ENCODE peak calls at places on chromosomes 11 and 22, in ten cellular contexts. L is PC-3, U is neural progenitor cell, B is H9, K is fibroblast of lung, M is IMR-90, C is HCT116, Q is PC-9, G is SK-N-SH, A is GM23248. S is an unnamed sample. For H4K20me1 and H3K27me3, the result is how much of the 10 kb centered on the place peaks cover.

GRCh38 chr22:36510966-36511881 is 4.4 kb upstream of the FOXRED2 start:
- DNase-seq in A (peak), L (peak), G (peak), K (peak), M (peak), C (no peak), U (peak), B (peak), Q (no peak), S (peak)

GRCh38 chr22:43162412-43163150 is 11.2 kb downstream of the TSPO start:
- DNase-seq in Q (no peak), B (no peak), A (no peak), M (no peak), G (no peak), K (no peak), L (no peak), U (no peak), C (no peak), S (peak)

GRCh38 chr22:16559056-16559955 is 33.3 kb downstream of the CCT8L2 start:
- DNase-seq in Q (no peak), C (no peak), U (no peak), K (no peak), B (no peak), M (no peak), A (no peak), L (no peak), G (no peak), S (no peak)

GRCh38 chr11:120126543-120126942 is 11.4 kb downstream of the TRIM29 start:
- DNase-seq in U (no peak), L (no peak), C (no peak), B (no peak), M (no peak), G (no peak), K (no peak), Q (no peak), A (no peak), S (no peak)

GRCh38 chr22:50010676-50011446 is 1.7 kb downstream of the IL17REL start:
- DNase-seq in K (no peak), M (no peak), G (no peak), B (peak), A (no peak), Q (no peak), L (no peak), U (no peak), C (no peak), S (peak)

GRCh38 chr22:33400061-33400840 is 342.1 kb upstream of the SYN3 start:
- DNase-seq in G (no peak), K (no peak), A (no peak), M (no peak), C (no peak), Q (no peak), B (no peak), L (no peak), U (no peak), S (no peak)

GRCh38 chr11:109641549-109641948 is 219.6 kb downstream of the C11orf87 start:
- DNase-seq in Q (no peak), B (peak), L (peak), A (peak), G (no peak), M (peak), K (peak), C (no peak), U (peak), S (no peak)

GRCh38 chr11:86167499-86168161 is 76.9 kb upstream of the EED start:
- DNase-seq in U (no peak), M (no peak), Q (peak), L (peak), G (no peak), B (no peak), K (peak), C (no peak), A (no peak), S (no peak)

GRCh38 chr22:49877642-49878041 is 24.0 kb downstream of the ZBED4 start:
- DNase-seq in K (no peak), G (no peak), U (no peak), C (no peak), L (no peak), B (no peak), A (no peak), M (no peak), Q (no peak), S (no peak)

GRCh38 chr11:19320764-19321163 is 80.0 kb upstream of the E2F8 start:
- DNase-seq in U (no peak), Q (no peak), B (no peak), L (no peak), K (no peak), M (no peak), A (no peak), G (no peak), C (no peak), S (no peak)

GRCh38 chr11:70399681-70400112 is 1.4 kb downstream of the CTTN start:
- DNase-seq in Q (peak), C (peak), U (peak), L (peak), A (peak), B (peak), M (peak), G (peak), K (peak), S (peak)

GRCh38 chr11:59358020-59358419 is 675 bp upstream of the OR5AN1 start:
- DNase-seq in L (no peak), M (no peak), U (no peak), K (no peak), Q (no peak), B (no peak), C (no peak), G (no peak), A (no peak), S (no peak)

GRCh38 chr22:39530692-39531331 is 1.7 kb downstream of the RPS19BP1 start:
- DNase-seq in A (peak), L (peak), U (peak), Q (peak), C (no peak), G (peak), B (no peak), K (peak), M (peak), S (peak)

GRCh38 chr11:3132271-3132781 is 32.8 kb downstream of the OSBPL5 start:
- DNase-seq in L (no peak), A (no peak), M (no peak), K (no peak), C (no peak), B (no peak), G (no peak), Q (no peak), U (no peak), S (peak)

GRCh38 chr11:73414977-73415492 is 38.8 kb downstream of the RELT start:
- DNase-seq in C (no peak), M (peak), G (no peak), U (no peak), Q (no peak), L (no peak), K (no peak), A (peak), B (no peak), S (peak)

GRCh38 chr11:104534268-104534667 is 364.0 kb downstream of the CASP12 start:
- DNase-seq in L (peak), C (no peak), G (no peak), M (peak), B (no peak), Q (peak), A (no peak), U (no peak), K (peak), S (no peak)

GRCh38 chr11:70466154-70466553 is 67.8 kb downstream of the CTTN start:
- DNase-seq in B (no peak), K (no peak), A (peak), M (peak), U (no peak), C (no peak), Q (no peak), G (no peak), L (peak), S (no peak)

GRCh38 chr22:46652930-46653331 is 32.7 kb downstream of the GRAMD4 start:
- DNase-seq in K (peak), C (no peak), M (peak), U (no peak), Q (no peak), A (no peak), B (no peak), G (no peak), L (no peak), S (peak)

GRCh38 chr11:106389096-106389495 is 311.6 kb downstream of the AASDHPPT start:
- DNase-seq in U (no peak), C (no peak), K (peak), Q (peak), A (peak), M (peak), G (no peak), B (no peak), L (peak), S (no peak)

GRCh38 chr11:73416711-73417265 is 40.6 kb downstream of the RELT start:
- DNase-seq in G (no peak), Q (no peak), A (peak), M (peak), B (no peak), K (peak), L (no peak), U (no peak), C (no peak), S (no peak)

GRCh38 chr11:128324051-128324481 is 263.3 kb downstream of the ETS1 start:
- DNase-seq in B (no peak), K (no peak), G (no peak), U (no peak), Q (no peak), L (no peak), C (no peak), A (no peak), M (no peak), S (no peak)

GRCh38 chr11:122727101-122727929 is 71.8 kb downstream of the UBASH3B start:
- DNase-seq in L (no peak), B (no peak), U (peak), K (no peak), A (peak), C (no peak), M (no peak), G (peak), Q (no peak), S (peak)
- H2AFZ ChIP-seq in L (no peak), B (no peak), U (no peak), K (no peak), A (peak), C (no peak), M (no peak), G (no peak), Q (no peak), S (peak)

GRCh38 chr11:96978751-96979150 is 588.9 kb downstream of the JRKL start:
- DNase-seq in U (no peak), B (no peak), L (no peak), G (no peak), Q (no peak), M (no peak), C (no peak), A (no peak), K (no peak), S (no peak)
- H4K20me1 ChIP-seq in U (under half), B (under half), L (under half), G (under half), Q (under half), M (under half), C (under half), A (under half), K (under half), S (under half)

GRCh38 chr11:61581030-61581928 is at the start of gene SYT7:
- DNase-seq in B (peak), L (peak), C (peak), M (peak), A (peak), U (peak), G (peak), Q (peak), K (peak), S (peak)
- H3K27me3 ChIP-seq in B (under half), L (under half), C (under half), M (half or more), A (under half), U (half or more), G (under half), Q (under half), K (under half), S (under half)

DNA sequence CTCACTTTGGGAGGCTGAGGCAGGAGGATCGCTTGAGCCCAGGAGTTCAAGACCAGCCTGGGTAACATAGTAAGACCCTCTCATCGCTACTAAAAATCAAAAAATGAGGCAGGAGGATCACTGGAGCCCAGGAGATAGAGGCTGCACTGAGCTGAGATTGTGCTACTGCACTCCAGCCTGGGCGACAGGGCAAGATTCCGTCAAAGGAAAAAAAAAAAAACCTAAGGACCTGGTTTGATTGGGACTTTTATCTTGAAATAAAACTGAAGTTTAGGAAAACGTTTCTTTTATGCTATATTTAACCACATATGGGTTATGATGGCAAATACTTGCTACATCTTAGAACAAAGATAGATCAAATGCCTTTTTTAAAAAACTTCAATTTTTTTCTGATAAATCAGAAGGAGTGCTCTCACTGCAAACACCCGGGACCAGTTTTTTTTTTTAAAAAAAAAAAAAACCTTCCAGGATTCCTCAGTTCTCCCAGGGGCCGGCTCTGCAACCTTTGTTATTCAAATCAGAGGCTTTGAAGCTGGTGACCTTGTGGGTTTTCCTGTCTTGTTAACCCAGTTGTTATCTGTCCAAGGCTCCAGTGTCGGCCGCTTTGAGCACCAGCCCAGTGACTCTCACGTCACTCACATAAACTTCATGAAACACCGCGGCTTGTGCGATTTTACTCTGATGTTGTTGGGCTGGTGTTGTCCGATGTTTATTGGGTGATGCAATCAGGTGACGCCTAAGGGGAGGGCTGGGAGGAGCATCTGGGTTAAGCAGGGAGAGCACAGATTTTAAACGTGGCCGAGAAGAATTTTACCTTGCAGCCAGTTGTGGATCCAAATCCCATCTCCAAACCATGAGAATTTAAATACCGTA is 24.7 kb upstream of the SLC22A12 start:
- DNase-seq in K (peak), C (peak), B (peak), Q (peak), M (peak), A (peak), U (peak), L (peak), G (peak), S (peak)
- H2AFZ ChIP-seq in K (peak), C (peak), B (peak), Q (peak), M (peak), A (peak), U (peak), L (peak), G (peak), S (no peak)

GRCh38 chr22:40877488-40877887 is 15.6 kb upstream of the DNAJB7 start:
- DNase-seq in A (no peak), Q (no peak), C (no peak), M (no peak), U (no peak), L (no peak), K (no peak), B (no peak), G (no peak), S (no peak)

GRCh38 chr22:40874016-40874415 is 12.1 kb upstream of the DNAJB7 start:
- DNase-seq in Q (no peak), U (no peak), C (no peak), A (no peak), G (no peak), K (no peak), L (no peak), B (no peak), M (no peak), S (no peak)

GRCh38 chr22:40878937-40879336 is 17.0 kb upstream of the DNAJB7 start:
- DNase-seq in Q (no peak), M (no peak), U (no peak), L (no peak), C (no peak), G (no peak), B (no peak), K (no peak), A (no peak), S (no peak)

GRCh38 chr22:40875111-40875510 is 13.2 kb upstream of the DNAJB7 start:
- DNase-seq in A (no peak), Q (no peak), B (no peak), M (no peak), U (no peak), C (no peak), L (no peak), K (no peak), G (no peak), S (no peak)
- H4K20me1 ChIP-seq in A (under half), Q (under half), B (under half), M (under half), U (under half), C (under half), L (under half), K (under half), G (under half), S (under half)

DNA sequence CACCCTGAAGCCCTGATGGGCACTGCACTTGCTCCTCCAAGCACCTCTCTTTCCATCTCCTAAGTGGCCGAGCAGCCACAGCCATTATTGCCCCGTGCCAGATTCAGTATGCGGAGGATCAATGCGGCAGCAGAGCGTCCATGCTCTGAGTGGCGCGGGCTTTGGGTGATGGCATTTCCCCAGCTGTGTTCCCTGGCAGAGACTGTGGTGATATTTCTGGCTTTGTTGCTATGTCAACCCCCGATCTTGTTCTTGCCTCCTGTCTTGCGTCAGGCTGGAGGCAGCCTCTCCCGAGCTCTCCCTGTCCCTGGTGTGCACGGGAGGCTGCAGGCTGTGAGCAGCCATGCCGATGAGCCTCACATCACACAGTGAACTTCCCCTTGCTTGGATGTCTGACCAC is 1018.6 kb downstream of the TBC1D22A start:
- DNase-seq in L (no peak), Q (no peak), A (no peak), G (no peak), C (no peak), K (no peak), U (no peak), M (no peak), B (no peak), S (no peak)
- H3K27me3 ChIP-seq in L (under half), Q (under half), A (under half), G (under half), C (under half), K (under half), U (under half), M (under half), B (under half), S (under half)

DNA sequence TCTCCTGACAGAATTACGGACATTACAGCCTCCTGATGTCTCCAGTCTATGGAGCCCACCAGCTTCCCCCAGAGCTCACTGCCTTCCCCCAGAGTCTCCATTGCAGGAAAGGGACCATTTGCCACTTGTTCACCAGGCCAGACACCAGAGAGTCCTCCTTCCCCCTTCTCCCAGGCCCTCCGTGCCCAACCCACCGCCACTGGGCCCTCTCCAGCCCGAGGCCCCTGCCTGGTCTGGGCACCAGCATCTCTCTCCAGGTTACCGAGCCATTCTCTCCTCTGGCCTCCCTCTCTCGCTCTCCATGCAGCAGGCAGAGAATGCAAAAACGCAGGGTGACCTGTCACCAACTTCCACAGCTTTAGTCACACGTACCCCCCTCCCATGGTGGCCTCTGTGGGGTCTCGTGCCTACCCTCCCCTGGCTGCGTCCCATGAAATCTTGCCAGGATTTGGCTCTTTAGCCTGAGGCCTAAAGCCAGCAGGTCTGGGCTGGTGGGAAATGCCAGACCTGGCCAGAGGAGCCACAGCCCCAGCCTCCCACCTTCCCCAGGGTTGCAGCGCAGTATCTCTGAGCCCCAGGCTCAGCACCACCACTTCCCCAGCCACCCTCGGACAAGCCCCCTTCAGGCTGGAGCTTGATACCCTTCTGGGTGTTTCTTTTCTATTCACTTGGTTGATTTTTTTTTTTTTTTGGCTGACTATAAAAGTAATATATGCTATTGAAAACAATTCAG is 6.8 kb upstream of the SERPINH1 start:
- DNase-seq in U (no peak), L (no peak), G (no peak), B (no peak), M (no peak), C (no peak), Q (no peak), K (no peak), A (no peak), S (no peak)
- H2AFZ ChIP-seq in U (no peak), L (no peak), G (peak), B (no peak), M (peak), C (no peak), Q (no peak), K (no peak), A (peak), S (peak)